ENCODE peak calls at places on chromosomes 12 and 14, in four cellular contexts. S is fibroblast of pulmonary artery, W is endothelial cell of umbilical vein, A is breast epithelium. M is an unnamed sample.

GRCh38 chr12:10153271-10154144 is 18.4 kb downstream of the OLR1 start:
- DNase-seq in S (peak), W (peak), A (peak), M (peak)

GRCh38 chr14:99393059-99393655 is 87.5 kb downstream of the SETD3 start:
- DNase-seq in S (peak), W (peak), A (no peak), M (peak)

GRCh38 chr14:65780566-65780965 is 368.0 kb downstream of the FUT8 start:
- DNase-seq in S (no peak), W (no peak), A (no peak), M (no peak)

GRCh38 chr14:69586420-69586819 is 11.7 kb upstream of the CCDC177 start:
- DNase-seq in S (no peak), W (peak), A (no peak), M (no peak)

GRCh38 chr12:130916251-130916911 is 37.3 kb upstream of the ADGRD1 start:
- DNase-seq in S (peak), W (peak), A (no peak), M (peak)

GRCh38 chr14:20907214-20907613 is 16.0 kb downstream of the RNASE3 start:
- DNase-seq in S (no peak), W (no peak), A (no peak), M (peak)

GRCh38 chr14:104224516-104225281 is 86.3 kb downstream of the KIF26A start:
- DNase-seq in S (no peak), W (peak), A (no peak), M (no peak)

GRCh38 chr14:79483472-79483871 is 727.8 kb downstream of the DIO2 start:
- DNase-seq in S (peak), W (no peak), A (no peak), M (peak)

GRCh38 chr14:101181717-101182313 is 278.3 kb upstream of the RTL1 start:
- DNase-seq in S (no peak), W (no peak), A (peak), M (no peak)
- TF ChIP-seq CTCF in S (no peak), W (no peak), A (no peak), M (no peak)

GRCh38 chr14:22792158-22792557 is 23.1 kb downstream of the SLC7A7 start:
- DNase-seq in S (no peak), W (no peak), A (no peak), M (no peak)

GRCh38 chr14:22793976-22794375 is 21.3 kb downstream of the SLC7A7 start:
- DNase-seq in S (no peak), W (no peak), A (no peak), M (no peak)

GRCh38 chr14:22796087-22796707 is 19.0 kb downstream of the SLC7A7 start:
- DNase-seq in S (no peak), W (no peak), A (no peak), M (peak)

GRCh38 chr14:22797017-22797917 is 18.0 kb downstream of the SLC7A7 start:
- DNase-seq in S (no peak), W (no peak), A (no peak), M (no peak)

GRCh38 chr14:22794533-22794932 is 20.7 kb downstream of the SLC7A7 start:
- DNase-seq in S (no peak), W (no peak), A (no peak), M (no peak)
- H3K4me3 ChIP-seq in S (no peak), W (no peak), A (no peak), M (no peak)

DNA sequence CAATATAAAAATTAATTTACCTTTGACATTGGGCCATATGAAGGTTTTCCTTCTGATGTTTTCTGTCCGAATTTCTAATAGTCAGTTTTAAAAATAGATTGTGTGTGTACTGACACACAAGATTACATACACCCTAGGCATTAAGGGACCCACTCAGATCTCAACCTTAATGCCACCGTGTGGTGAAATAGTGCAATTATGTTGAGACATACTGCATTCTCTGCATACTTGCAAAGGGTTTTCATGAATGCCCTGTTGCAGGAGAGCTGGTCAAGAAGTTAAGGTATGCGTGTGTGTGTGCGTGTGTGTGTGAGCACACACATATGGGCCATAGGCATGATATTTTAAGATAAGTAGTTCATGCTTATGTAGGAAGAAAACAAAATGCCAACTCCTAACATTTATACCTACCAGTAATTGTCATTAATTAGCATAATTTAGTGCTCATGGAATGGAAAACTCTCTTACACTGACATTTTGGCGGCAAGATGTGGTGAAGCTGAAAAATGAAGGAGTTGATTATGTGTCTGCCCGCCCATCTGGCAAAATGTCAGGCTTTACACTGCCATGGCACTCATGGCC is 58.8 kb downstream of the PIK3C2G start:
- DNase-seq in S (peak), W (peak), A (no peak), M (peak)
- TF ChIP-seq CTCF in S (peak), W (peak), A (peak), M (peak)

GRCh38 chr12:69687390-69687789 is 11.7 kb downstream of the BEST3 start:
- DNase-seq in S (peak), W (no peak), A (no peak), M (no peak)
- H3K4me3 ChIP-seq in S (no peak), W (no peak), A (no peak), M (no peak)

DNA sequence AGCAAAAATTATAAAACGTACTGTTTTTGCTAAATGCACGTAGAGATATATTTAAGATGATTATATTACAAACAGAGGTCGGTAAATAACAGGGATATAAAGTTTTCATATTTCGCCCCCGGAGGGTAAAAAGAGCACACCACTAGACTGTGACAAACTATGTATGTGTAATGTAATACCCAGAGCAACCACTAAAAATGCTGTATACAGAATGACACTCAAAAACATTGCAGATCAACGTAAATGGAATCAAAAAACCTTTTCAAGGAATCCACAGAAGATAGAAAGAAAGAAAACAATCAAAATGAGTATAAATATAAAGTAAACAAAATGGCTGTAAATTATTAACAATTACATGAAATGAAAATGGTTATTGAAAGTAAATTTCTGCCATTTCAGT is 37.6 kb upstream of the PRB4 start:
- DNase-seq in S (no peak), W (no peak), A (no peak), M (no peak)
- TF ChIP-seq CTCF in S (no peak), W (peak), A (no peak), M (peak)

GRCh38 chr12:26863515-26863914 is 30.5 kb upstream of the ITPR2 start:
- DNase-seq in S (no peak), W (peak), A (no peak), M (peak)
- H3K4me3 ChIP-seq in S (no peak), W (no peak), A (no peak), M (no peak)